ENCODE peak calls at places on chromosomes 2 and 18, in ten cellular contexts. U, N, H, I, W, D, L, K, P and O are unnamed samples.

GRCh38 chr18:79754022-79754761 is 43.5 kb upstream of the KCNG2 start:
- DNase-seq in U (peak; percentile 33), N (no peak), H (no peak), I (no peak), W (no peak), D (no peak), L (no peak), K (no peak), P (peak; percentile 40), O (no peak)

GRCh38 chr18:11752116-11752911 is 63.2 kb downstream of the GNAL start:
- DNase-seq in U (no peak), N (no peak), H (peak; percentile 36), I (no peak), W (peak; percentile 60), D (no peak), L (peak; percentile 26), K (no peak), P (no peak), O (no peak)

GRCh38 chr2:18750662-18751554 is 161.5 kb upstream of the NT5C1B start:
- DNase-seq in U (no peak), N (no peak), H (peak; percentile 70), I (no peak), W (no peak), D (no peak), L (peak; percentile 68), K (no peak), P (no peak), O (no peak)

GRCh38 chr2:102657770-102658169 is 38.4 kb downstream of the SLC9A2 start:
- DNase-seq in U (no peak), N (no peak), H (no peak), I (no peak), W (no peak), D (no peak), L (no peak), K (no peak), P (no peak), O (no peak)

GRCh38 chr2:69973335-69973735 is 11.9 kb upstream of the ASPRV1 start:
- DNase-seq in U (peak; percentile 10), N (no peak), H (peak; percentile 65), I (peak; percentile 21), W (no peak), D (no peak), L (peak; percentile 71), K (no peak), P (no peak), O (peak; percentile 27)

GRCh38 chr2:16014041-16014787 is 73.9 kb downstream of the MYCN start:
- DNase-seq in U (no peak), N (no peak), H (no peak), I (no peak), W (peak; percentile 67), D (no peak), L (no peak), K (no peak), P (no peak), O (no peak)

GRCh38 chr2:205073433-205074020 is 528.3 kb downstream of the PARD3B start:
- DNase-seq in U (no peak), N (no peak), H (no peak), I (peak; percentile 47), W (no peak), D (no peak), L (no peak), K (no peak), P (no peak), O (no peak)

GRCh38 chr18:2970762-2971659 is 41.9 kb downstream of the LPIN2 start:
- DNase-seq in U (no peak), N (no peak), H (no peak), I (no peak), W (no peak), D (peak; percentile 50), L (no peak), K (no peak), P (no peak), O (no peak)

GRCh38 chr2:137333386-137333972 is 568.1 kb downstream of the THSD7B start:
- DNase-seq in U (no peak), N (no peak), H (no peak), I (no peak), W (no peak), D (no peak), L (peak; percentile 1), K (no peak), P (no peak), O (no peak)

GRCh38 chr2:153416071-153416470 is 62.5 kb downstream of the RPRM start:
- DNase-seq in U (no peak), N (no peak), H (no peak), I (no peak), W (no peak), D (no peak), L (no peak), K (no peak), P (no peak), O (no peak)

GRCh38 chr2:74425523-74425922 is 4.0 kb downstream of the WDR54 start:
- DNase-seq in U (no peak), N (no peak), H (no peak), I (no peak), W (peak; percentile 91), D (no peak), L (no peak), K (no peak), P (no peak), O (no peak)

GRCh38 chr2:221641181-221641871 is 69.2 kb upstream of the EPHA4 start:
- DNase-seq in U (no peak), N (no peak), H (peak; percentile 3), I (no peak), W (peak; percentile 76), D (no peak), L (no peak), K (no peak), P (no peak), O (no peak)

GRCh38 chr2:235658371-235659174 is 164.7 kb downstream of the AGAP1 start:
- DNase-seq in U (no peak), N (no peak), H (no peak), I (no peak), W (no peak), D (no peak), L (no peak), K (no peak), P (no peak), O (no peak)

DNA sequence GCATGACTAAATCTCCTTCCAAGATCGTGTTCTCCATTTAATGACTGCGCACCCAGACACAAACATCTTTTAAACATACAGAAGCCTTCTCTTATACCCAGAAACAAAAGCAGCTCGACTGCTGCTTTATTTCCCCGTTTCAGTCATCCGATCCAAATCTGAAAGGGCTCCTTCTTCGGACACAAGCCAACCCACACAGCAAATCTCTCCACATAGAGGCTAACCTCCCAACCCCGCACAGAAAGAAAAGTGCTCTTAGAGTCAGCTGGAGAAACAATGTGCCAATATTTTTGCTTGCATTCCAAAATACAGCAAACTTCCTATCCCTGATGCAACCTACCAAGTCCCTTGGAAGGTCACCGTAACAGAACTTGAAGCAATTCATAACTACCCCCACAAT is 29.1 kb downstream of the GAREM1 start:
- DNase-seq in U (peak; percentile 39), N (no peak), H (peak; percentile 60), I (no peak), W (no peak), D (no peak), L (no peak), K (no peak), P (no peak), O (no peak)
- H3K4me3 ChIP-seq in U (peak overlapping the region; percentile 59), N (no peak overlapping the region), H (no peak overlapping the region), I (no peak overlapping the region), W (no peak overlapping the region), D (no peak overlapping the region), L (peak overlapping the region; percentile 52), K (peak overlapping the region; percentile 45), P (peak overlapping the region; percentile 26), O (no peak overlapping the region)

GRCh38 chr18:415047-415446 is 85.5 kb downstream of the COLEC12 start:
- DNase-seq in U (no peak), N (no peak), H (no peak), I (no peak), W (no peak), D (no peak), L (no peak), K (no peak), P (no peak), O (no peak)
- H3K4me3 ChIP-seq in U (no peak overlapping the region), N (no peak overlapping the region), H (no peak overlapping the region), I (no peak overlapping the region), W (no peak overlapping the region), D (no peak overlapping the region), L (no peak overlapping the region), K (no peak overlapping the region), P (no peak overlapping the region), O (no peak overlapping the region)

DNA sequence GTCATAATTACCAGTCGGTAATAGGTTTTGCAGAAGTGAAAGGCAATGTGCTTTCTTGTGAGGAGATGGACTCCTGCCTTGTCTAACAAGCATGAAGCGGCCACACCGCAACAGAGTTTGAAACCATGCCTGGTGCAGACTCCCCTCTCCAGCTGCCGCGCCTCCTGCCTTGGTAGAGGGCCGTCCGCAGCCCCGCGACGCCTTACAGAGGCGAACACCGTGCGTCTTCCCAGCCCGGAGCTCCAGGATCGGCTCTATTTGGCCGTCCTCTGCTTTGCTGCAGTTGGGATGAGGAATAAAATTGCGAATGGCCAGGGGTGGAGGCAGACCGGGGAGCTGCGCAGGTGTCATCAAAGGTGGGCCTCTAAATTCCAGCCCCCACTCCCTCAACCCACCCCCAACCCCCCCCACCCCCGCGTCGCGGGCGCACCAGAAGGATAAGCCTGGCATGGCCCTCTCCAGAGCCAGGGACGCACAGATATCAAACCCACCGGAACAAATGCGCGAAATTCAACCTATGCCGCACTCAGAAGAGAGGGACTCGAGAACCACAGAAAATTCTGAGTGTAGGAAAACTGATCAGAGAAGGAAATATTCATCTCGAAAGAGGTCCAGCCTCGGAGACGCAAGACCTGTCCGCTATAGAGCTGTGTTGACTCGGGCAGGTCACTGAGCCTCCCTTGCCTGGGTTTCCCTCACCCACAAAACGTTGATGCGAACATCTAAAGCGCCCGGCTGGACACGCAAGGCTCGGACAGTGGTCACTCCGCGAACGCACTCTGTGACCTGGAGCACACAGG is 1.1 kb downstream of the TRABD2A start:
- DNase-seq in U (no peak), N (no peak), H (no peak), I (no peak), W (no peak), D (no peak), L (peak; percentile 31), K (no peak), P (no peak), O (no peak)
- H3K4me3 ChIP-seq in U (no peak overlapping the region), N (no peak overlapping the region), H (peak overlapping the region; percentile 39), I (peak overlapping the region; percentile 47), W (no peak overlapping the region), D (peak overlapping the region; percentile 80), L (peak overlapping the region; percentile 83), K (peak overlapping the region; percentile 71), P (peak overlapping the region; percentile 38), O (peak overlapping the region; percentile 76)

DNA sequence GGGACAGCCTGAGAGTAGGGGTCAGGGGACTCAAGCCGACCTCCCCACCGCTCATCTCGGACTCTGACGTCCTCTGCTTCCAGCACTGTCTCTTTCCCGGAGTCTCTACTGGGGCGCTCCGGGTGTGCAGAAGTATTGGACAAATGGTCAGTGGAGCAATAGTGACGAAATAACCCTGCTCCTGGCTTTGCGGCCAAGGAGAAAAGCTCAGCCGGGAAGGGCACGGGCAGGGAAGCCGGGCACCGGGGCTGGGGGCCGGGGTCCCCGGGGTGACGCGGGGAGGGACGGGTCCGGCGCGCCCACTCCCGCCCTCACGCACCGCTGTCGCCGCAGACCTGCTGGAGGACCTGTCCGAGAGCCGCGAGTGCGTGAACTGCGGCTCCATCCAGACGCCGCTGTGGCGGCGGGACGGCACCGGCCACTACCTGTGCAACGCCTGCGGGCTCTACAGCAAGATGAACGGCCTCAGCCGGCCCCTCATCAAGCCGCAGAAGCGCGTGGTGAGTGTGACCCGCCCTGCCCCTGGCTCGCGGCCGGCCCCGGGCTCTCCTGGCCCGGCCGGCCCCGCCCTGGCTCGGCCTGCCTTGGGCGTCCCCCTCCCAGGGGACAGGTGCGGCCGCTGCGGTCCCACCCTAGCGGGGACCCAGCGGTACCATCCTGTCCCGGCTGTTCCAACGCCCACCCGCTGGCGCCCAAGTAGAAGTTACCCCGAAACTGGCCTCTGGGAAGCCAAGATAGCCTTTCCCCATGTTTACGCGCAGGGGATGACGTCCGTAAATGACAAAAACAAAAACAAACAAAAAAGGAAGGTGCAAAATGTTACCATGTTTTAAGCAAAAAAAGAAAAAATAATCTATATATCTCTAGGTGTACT is 7.5 kb downstream of the GATA6 start:
- DNase-seq in U (no peak), N (no peak), H (peak; percentile 67), I (no peak), W (peak; percentile 76), D (no peak), L (no peak), K (no peak), P (no peak), O (no peak)
- H3K4me3 ChIP-seq in U (peak overlapping the region; percentile 32), N (no peak overlapping the region), H (peak overlapping the region; percentile 94), I (no peak overlapping the region), W (no peak overlapping the region), D (no peak overlapping the region), L (no peak overlapping the region), K (peak overlapping the region; percentile 100), P (peak overlapping the region; percentile 98), O (no peak overlapping the region)